ENCODE peak calls at places on chromosome 5, in five cellular contexts. Q is left lung, I is lower lobe of right lung, O is right atrium auricular region, V is heart left ventricle. R is an unnamed sample.

GRCh38 chr5:135069016-135069770 is 35.2 kb upstream of the PITX1 start:
- DNase-seq in V (no peak), Q (peak), O (no peak), I (no peak), R (no peak)

GRCh38 chr5:138574744-138575193 is 432 bp downstream of the HSPA9 start:
- DNase-seq in I (no peak), Q (no peak), V (no peak), O (no peak), R (no peak)

GRCh38 chr5:43602456-43602817 is 543 bp upstream of the NNT start:
- DNase-seq in I (no peak), Q (peak), O (no peak), V (peak), R (no peak)

GRCh38 chr5:131515348-131515747 is 119.7 kb downstream of the RAPGEF6 start:
- DNase-seq in I (no peak), V (no peak), O (no peak), Q (no peak), R (no peak)

GRCh38 chr5:151739395-151739794 is 19.0 kb downstream of the ATOX1 start:
- DNase-seq in V (no peak), Q (no peak), I (no peak), O (no peak), R (no peak)

GRCh38 chr5:126909856-126910255 is 120.5 kb downstream of the MARCHF3 start:
- DNase-seq in O (no peak), V (no peak), Q (no peak), I (no peak), R (no peak)

GRCh38 chr5:134250949-134251348 is 25.1 kb upstream of the PPP2CA start:
- DNase-seq in Q (no peak), I (no peak), O (no peak), V (no peak), R (no peak)

GRCh38 chr5:1402611-1403255 is 42.5 kb downstream of the SLC6A3 start:
- DNase-seq in O (no peak), Q (no peak), I (peak), V (no peak), R (no peak)

GRCh38 chr5:114838937-114839336 is 330.8 kb downstream of the TRIM36 start:
- DNase-seq in O (no peak), Q (no peak), I (no peak), V (no peak), R (no peak)

GRCh38 chr5:89053547-89053946 is 170.6 kb upstream of the MEF2C start:
- DNase-seq in V (no peak), I (no peak), Q (no peak), O (no peak), R (no peak)

GRCh38 chr5:118042076-118042475 is 946.3 kb downstream of the DTWD2 start:
- DNase-seq in V (no peak), O (no peak), I (no peak), Q (no peak), R (no peak)
- TF ChIP-seq CTCF in V (no peak), O (no peak), I (no peak), Q (no peak), R (peak)

GRCh38 chr5:82364497-82364896 is 86.3 kb upstream of the RPS23 start:
- DNase-seq in V (no peak), I (no peak), Q (no peak), O (no peak), R (no peak)
- TF ChIP-seq CTCF in V (peak), I (peak), Q (no peak), O (peak), R (peak)

DNA sequence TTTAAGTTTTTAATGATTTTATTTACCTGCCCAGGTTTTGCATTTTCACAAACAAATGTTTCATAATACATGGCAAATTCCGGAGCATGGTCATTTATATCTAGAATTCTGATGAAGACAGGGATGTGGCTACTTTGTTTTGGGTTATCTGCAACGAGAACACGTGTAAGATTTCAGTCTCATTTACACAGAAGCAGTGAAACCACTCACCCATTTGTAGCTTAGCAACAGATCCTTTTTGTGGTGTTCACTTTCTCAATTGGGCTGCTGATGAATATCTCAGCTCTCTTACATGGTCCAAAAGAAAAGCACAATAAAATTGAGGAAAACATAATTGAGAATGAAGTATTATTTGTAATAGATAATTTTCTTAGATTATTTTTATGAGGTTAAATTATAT is 148.6 kb downstream of the CDH9 start:
- DNase-seq in V (no peak), O (no peak), I (no peak), Q (no peak), R (no peak)
- TF ChIP-seq CTCF in V (no peak), O (no peak), I (no peak), Q (no peak), R (no peak)

GRCh38 chr5:123452401-123452800 is 29.2 kb upstream of the CEP120 start:
- DNase-seq in Q (no peak), O (no peak), I (no peak), V (no peak), R (no peak)

GRCh38 chr5:123456242-123456641 is 33.0 kb upstream of the CEP120 start:
- DNase-seq in O (no peak), I (no peak), Q (no peak), V (no peak), R (no peak)

GRCh38 chr5:123455095-123455494 is 31.9 kb upstream of the CEP120 start:
- DNase-seq in I (no peak), Q (no peak), V (no peak), O (no peak), R (no peak)

GRCh38 chr5:123454236-123454911 is 31.2 kb upstream of the CEP120 start:
- DNase-seq in Q (no peak), I (no peak), V (no peak), O (no peak), R (no peak)

DNA sequence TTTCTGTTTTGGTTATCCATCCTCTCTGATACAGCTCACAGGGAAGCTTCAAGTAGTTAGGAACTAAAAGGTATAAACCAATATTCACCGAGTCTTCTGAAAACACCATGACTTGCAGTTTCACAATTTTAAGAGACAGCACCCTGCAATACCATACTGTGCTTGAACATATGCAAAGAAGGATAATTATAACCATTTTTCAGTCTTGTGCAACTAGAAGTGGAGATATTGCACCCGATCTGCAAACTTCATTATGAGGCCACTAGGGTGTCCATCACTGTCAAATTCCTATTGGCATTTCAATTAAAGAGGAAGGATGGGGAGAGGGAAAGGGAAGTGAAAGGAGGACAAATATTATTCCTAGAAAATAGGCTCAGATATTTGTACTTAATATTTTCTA is 32.4 kb upstream of the CEP120 start:
- DNase-seq in I (no peak), O (no peak), Q (no peak), V (no peak), R (no peak)
- TF ChIP-seq CTCF in I (no peak), O (no peak), Q (no peak), V (no peak), R (no peak)

DNA sequence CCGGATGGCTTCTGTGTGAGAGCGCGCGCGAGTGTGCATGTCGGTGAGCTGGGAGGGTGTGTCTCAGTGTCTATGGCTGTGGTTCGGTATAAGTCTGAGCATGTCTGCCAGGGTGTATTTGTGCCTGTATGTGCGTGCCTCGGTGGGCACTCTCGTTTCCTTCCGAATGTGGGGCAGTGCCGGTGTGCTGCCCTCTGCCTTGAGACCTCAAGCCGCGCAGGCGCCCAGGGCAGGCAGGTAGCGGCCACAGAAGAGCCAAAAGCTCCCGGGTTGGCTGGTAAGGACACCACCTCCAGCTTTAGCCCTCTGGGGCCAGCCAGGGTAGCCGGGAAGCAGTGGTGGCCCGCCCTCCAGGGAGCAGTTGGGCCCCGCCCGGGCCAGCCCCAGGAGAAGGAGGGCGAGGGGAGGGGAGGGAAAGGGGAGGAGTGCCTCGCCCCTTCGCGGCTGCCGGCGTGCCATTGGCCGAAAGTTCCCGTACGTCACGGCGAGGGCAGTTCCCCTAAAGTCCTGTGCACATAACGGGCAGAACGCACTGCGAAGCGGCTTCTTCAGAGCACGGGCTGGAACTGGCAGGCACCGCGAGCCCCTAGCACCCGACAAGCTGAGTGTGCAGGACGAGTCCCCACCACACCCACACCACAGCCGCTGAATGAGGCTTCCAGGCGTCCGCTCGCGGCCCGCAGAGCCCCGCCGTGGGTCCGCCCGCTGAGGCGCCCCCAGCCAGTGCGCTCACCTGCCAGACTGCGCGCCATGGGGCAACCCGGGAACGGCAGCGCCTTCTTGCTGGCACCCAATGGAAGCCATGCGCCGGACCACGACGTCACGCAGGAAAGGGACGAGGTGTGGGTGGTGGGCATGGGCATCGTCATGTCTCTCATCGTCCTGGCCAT is at the start of gene ADRB2:
- DNase-seq in O (peak), I (peak), Q (peak), V (peak), R (peak)
- TF ChIP-seq CTCF in O (peak), I (peak), Q (no peak), V (no peak), R (no peak)

DNA sequence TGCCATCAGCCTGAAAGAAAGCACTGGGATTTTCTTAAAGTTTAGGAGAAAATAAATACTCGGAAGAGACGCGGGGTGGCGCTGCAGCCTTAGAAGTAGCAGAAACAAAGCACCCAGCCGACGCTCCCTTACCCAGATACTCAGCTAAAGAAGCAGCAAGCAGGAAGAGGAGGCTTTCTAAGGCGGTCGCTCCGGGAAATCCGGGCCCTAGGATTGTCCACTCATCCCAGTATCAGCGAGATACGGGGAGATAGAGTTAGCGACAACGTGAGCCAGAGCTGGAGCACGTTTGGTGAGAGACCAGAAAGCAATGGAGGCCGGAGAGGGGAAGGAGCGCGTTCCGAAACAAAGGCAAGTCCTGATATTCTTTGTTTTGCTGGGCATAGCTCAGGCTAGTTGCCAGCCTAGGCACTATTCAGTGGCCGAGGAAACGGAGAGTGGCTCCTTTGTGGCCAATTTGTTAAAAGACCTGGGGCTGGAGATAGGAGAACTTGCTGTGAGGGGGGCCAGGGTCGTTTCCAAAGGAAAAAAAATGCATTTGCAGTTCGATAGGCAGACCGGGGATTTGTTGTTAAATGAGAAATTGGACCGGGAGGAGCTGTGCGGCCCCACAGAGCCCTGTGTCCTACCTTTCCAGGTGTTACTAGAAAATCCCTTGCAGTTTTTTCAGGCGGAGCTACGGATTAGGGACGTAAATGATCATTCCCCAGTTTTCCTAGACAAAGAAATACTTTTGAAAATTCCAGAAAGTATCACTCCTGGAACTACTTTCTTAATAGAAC is at the start of gene PCDHB2:
- DNase-seq in Q (no peak), V (peak), I (no peak), O (no peak), R (no peak)
- TF ChIP-seq CTCF in Q (peak), V (peak), I (peak), O (peak), R (peak)

DNA sequence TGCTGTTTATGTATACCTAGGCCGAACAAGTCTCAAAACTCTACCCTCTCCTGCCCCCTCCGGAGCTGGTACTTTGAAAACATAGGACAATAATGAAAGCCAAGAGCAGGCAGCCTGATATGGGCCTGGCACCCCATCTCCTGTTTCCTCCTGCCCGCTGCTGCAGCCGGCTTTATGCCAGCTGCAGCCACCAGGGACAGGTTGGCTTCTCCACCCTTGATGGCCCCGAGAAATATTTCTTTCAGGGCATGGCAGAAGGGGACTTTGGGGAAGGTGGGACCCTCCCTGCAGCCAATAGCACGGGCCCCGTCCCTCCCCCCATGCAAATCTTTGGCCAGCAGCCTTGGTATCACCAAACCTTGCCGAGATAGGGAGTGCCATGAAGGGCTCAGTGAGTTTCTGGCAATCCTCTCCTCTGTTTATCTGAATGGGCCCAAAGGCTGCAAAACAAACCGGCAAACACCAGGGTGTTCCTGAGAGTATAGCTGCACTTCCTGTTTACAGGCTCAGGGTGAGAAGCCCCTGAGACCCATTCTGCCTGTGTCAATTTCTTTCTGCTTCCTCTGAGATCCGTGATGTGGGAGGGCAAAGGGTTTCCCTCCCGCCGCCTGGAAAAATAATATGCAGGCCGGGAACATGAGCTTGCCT is 73.4 kb upstream of the BOD1 start:
- DNase-seq in O (no peak), Q (no peak), V (peak), I (no peak), R (no peak)
- TF ChIP-seq CTCF in O (no peak), Q (no peak), V (no peak), I (peak), R (peak)

GRCh38 chr5:54764691-54765090 is 220.7 kb downstream of the ESM1 start:
- DNase-seq in Q (no peak), O (no peak), I (no peak), V (no peak), R (no peak)
- TF ChIP-seq CTCF in Q (no peak), O (no peak), I (no peak), V (no peak), R (no peak)

GRCh38 chr5:36751881-36752280 is 124.7 kb upstream of the NIPBL start:
- DNase-seq in O (no peak), V (no peak), I (no peak), Q (no peak), R (no peak)
- TF ChIP-seq CTCF in O (no peak), V (no peak), I (no peak), Q (no peak), R (no peak)

R was measured in osteocyte.